ENCODE peak calls at places on chromosomes 7 and 10, in ten cellular contexts. Q is AG09319, M is GM10248, J is BJ, Y is H1, G is spleen, B is hepatocyte, I is mucosa of descending colon, C is epithelial cell of esophagus, X is nephron progenitor cell. A is an unnamed sample.

GRCh38 chr10:125795111-125795510 is 19.5 kb upstream of the MMP21 start:
- DNase-seq in G (no peak), C (no peak), Q (no peak), I (no peak), M (no peak), X (no peak), Y (no peak), B (no peak), J (no peak), A (no peak)

GRCh38 chr10:26365681-26366327 is 72.3 kb upstream of the APBB1IP start:
- DNase-seq in X (no peak), C (peak; percentile 19), Q (no peak), J (no peak), Y (no peak), G (no peak), I (no peak), M (no peak), B (peak; percentile 6), A (no peak)

GRCh38 chr10:61733358-61733940 is 70.7 kb downstream of the CABCOCO1 start:
- DNase-seq in I (no peak), J (no peak), M (peak; percentile 6), X (peak; percentile 26), Y (no peak), G (no peak), Q (no peak), C (peak; percentile 58), B (peak; percentile 71), A (peak; percentile 27)

GRCh38 chr10:7302393-7303054 is 108.3 kb downstream of the SFMBT2 start:
- DNase-seq in C (no peak), G (no peak), I (no peak), Q (no peak), J (no peak), B (peak; percentile 21), M (no peak), X (peak; percentile 58), Y (no peak), A (no peak)

GRCh38 chr10:46272863-46273415 is 13.9 kb upstream of the ANTXRL start:
- DNase-seq in G (peak; percentile 63), C (no peak), I (no peak), Q (no peak), J (no peak), Y (no peak), X (no peak), B (no peak), M (no peak), A (no peak)

GRCh38 chr7:36205236-36205635 is 52.2 kb downstream of the EEPD1 start:
- DNase-seq in B (no peak), Q (no peak), G (no peak), C (no peak), J (no peak), M (no peak), I (no peak), Y (no peak), X (no peak), A (no peak)

GRCh38 chr7:93715234-93715633 is 140.7 kb upstream of the CALCR start:
- DNase-seq in X (peak; percentile 79), M (no peak), Q (peak; percentile 28), J (no peak), G (peak; percentile 75), Y (peak; percentile 33), B (peak; percentile 60), I (peak; percentile 34), C (peak; percentile 52), A (peak; percentile 50)

GRCh38 chr10:14302035-14302434 is 28.7 kb downstream of the FRMD4A start:
- DNase-seq in Q (no peak), G (no peak), X (no peak), I (no peak), M (no peak), Y (no peak), C (peak; percentile 18), J (no peak), B (no peak), A (no peak)

GRCh38 chr7:30027065-30027456 is 559 bp upstream of the FKBP14 start:
- DNase-seq in G (no peak), I (no peak), Y (no peak), X (no peak), Q (no peak), C (peak; percentile 92), B (peak; percentile 70), J (no peak), M (peak; percentile 57), A (no peak)

GRCh38 chr10:21445161-21445560 is 80.3 kb downstream of the SKIDA1 start:
- DNase-seq in M (no peak), B (no peak), I (no peak), G (no peak), C (no peak), Q (no peak), X (no peak), J (no peak), Y (no peak), A (no peak)

GRCh38 chr7:91201731-91202130 is 62.5 kb upstream of the FZD1 start:
- DNase-seq in I (no peak), B (no peak), G (no peak), J (no peak), Q (no peak), M (no peak), Y (no peak), X (no peak), C (no peak), A (no peak)

GRCh38 chr7:148118371-148118770 is 472.2 kb upstream of the C7orf33 start:
- DNase-seq in I (no peak), Y (no peak), B (no peak), Q (no peak), X (no peak), J (no peak), G (no peak), M (no peak), C (no peak), A (no peak)

GRCh38 chr7:117372073-117372472 is 49.2 kb upstream of the WNT2 start:
- DNase-seq in B (no peak), Y (no peak), G (no peak), Q (no peak), J (no peak), X (no peak), M (no peak), I (no peak), C (no peak), A (no peak)

GRCh38 chr7:117381357-117381756 is 45.9 kb downstream of the ASZ1 start:
- DNase-seq in I (no peak), B (no peak), Q (no peak), G (no peak), C (no peak), J (no peak), X (no peak), M (no peak), Y (no peak), A (no peak)

DNA sequence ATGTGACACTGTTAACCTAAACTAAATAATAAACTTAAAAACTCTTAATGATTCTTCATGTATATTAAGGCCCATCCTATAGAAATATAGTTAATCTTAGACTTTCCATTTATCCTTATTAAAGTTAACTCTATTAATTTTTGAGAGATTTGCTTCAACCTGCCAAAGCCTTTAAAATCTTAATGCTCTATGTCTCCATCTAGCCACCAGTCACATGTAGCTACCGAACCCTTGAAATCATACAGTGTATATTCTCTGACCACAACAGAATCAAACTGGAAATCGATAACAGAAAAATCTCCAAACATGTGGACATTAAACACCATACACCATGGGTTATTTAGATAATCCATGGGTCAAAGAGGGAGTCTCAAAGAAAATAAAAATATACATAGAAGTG is 51.9 kb downstream of the ASZ1 start:
- DNase-seq in I (no peak), C (peak; percentile 12), G (no peak), X (no peak), J (no peak), B (no peak), M (no peak), Q (no peak), Y (no peak), A (no peak)
- TF ChIP-seq CTCF in I (no peak), C (peak; percentile 40), G (no peak), X (no peak), J (peak; percentile 42), B (peak; percentile 18), M (no peak), Q (peak; percentile 41), Y (peak; percentile 6), A (no peak)

DNA sequence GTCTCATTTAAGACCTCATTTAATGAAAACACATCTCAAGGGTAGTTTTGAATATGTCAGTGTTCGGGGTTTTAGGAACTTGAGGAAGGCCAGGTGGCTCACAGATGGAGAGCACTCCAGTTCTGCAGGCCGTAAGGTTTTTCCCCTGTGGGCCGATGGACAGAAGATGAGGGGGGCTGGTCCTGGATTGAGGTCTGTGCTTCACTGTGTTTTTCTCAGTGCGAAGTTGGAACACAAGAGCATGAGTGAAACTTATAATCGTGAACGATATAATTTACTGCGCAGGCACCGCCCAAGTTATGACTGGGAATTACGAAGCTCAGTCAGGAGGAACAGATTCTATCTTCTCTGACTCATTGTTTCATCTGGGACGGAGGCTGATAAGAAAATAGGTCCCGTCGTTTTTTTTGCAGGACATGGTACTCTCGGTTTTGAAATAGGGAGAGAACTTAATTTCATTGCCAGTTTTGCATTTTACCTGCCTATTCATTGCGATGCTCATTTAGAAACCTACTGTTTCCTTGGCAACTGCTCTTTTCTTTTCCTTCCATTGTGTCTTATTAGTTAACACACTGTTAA is 591.0 kb upstream of the PFKP start:
- DNase-seq in C (no peak), J (no peak), B (no peak), I (no peak), X (no peak), Q (no peak), M (no peak), G (no peak), Y (no peak), A (no peak)
- TF ChIP-seq CTCF in C (no peak), J (no peak), B (no peak), I (no peak), X (no peak), Q (no peak), M (no peak), G (no peak), Y (no peak), A (no peak)

DNA sequence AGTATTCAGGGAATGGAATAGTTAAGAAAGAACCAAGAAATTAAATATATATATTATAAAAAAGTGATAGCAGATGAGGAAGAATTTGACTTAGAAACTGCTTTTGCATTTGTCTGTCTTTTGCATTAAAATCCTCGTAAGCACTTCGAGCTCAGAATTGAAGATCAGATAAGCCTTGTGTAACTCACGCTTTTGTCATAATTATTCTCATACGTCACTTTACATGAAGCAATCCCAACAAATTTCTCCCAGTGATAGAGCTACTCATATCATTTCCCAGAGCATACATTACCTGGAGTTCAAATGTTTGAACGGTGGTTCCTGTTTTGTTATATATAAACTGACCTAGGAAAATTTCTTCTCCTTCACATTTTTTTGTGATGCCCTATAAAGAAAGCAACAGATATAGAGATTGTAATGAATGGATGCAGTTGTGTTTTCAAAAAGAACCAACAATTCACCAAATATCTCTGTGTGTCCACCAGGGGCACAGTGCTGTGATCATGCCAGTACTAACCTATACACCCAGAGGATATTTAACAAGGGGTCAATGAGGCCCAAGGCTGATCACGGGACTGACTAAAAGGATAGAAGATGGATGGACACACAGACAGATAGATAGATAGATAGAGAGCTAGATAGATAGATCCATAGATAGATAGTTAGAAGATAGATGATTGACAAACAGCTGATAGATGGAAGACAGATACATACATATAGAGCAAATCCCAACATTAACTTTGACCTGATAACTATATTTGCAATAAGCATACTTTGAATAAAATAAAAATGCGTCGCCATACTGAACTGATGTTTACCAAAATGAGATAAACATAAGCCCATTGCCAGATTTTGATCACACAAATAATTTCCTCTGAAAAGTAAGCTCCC is 9.3 kb upstream of the HUS1 start:
- DNase-seq in G (no peak), Q (no peak), I (no peak), B (no peak), J (no peak), Y (no peak), X (no peak), C (peak; percentile 18), M (no peak), A (no peak)
- TF ChIP-seq CTCF in G (no peak), Q (peak; percentile 25), I (no peak), B (peak; percentile 37), J (peak; percentile 51), Y (peak; percentile 58), X (peak; percentile 34), C (peak; percentile 41), M (no peak), A (peak; percentile 60)

GRCh38 chr10:75922435-75922834 is 491.0 kb downstream of the LRMDA start:
- DNase-seq in Y (no peak), J (no peak), X (no peak), M (no peak), G (no peak), I (no peak), Q (no peak), C (peak; percentile 51), B (no peak), A (no peak)
- TF ChIP-seq CTCF in Y (no peak), J (peak; percentile 27), X (no peak), M (no peak), G (no peak), I (no peak), Q (peak; percentile 28), C (peak; percentile 66), B (peak; percentile 30), A (peak; percentile 19)